ENCODE peak calls at places on chromosomes 3 and 15, in nine cellular contexts. One of them, this sample, is unnamed.

GRCh38 chr3:81195483-81195882 is 566.0 kb downstream of the GBE1 start:
- DNase-seq in HT1080: peak; percentile 35
- DNase-seq in HEK293T: no peak
- DNase-seq in effector memory CD8-positive, alpha-beta T cell: no peak
- DNase-seq in nephron progenitor cell: no peak
- DNase-seq in endothelial cell of umbilical vein: no peak
- DNase-seq in GDM1: no peak
- DNase-seq in cardiac fibroblast: peak; percentile 64
- DNase-seq in stimulated activated CD4-positive, alpha-beta T cell treated with anti-CD3 and anti-CD28 coated beads, Interleukin-15, amount 100 ng/mL, for 24 hours: no peak
- DNase-seq in this sample: no peak

GRCh38 chr15:74337607-74338211 is 29.7 kb downstream of the CYP11A1 start:
- DNase-seq in HT1080: no peak
- DNase-seq in HEK293T: no peak
- DNase-seq in effector memory CD8-positive, alpha-beta T cell: no peak
- DNase-seq in nephron progenitor cell: no peak
- DNase-seq in endothelial cell of umbilical vein: no peak
- DNase-seq in GDM1: no peak
- DNase-seq in cardiac fibroblast: no peak
- DNase-seq in stimulated activated CD4-positive, alpha-beta T cell treated with anti-CD3 and anti-CD28 coated beads, Interleukin-15, amount 100 ng/mL, for 24 hours: no peak
- DNase-seq in this sample: no peak

GRCh38 chr3:194488007-194488742 is 1.4 kb upstream of the ATP13A3 start:
- DNase-seq in HT1080: peak; percentile 33
- DNase-seq in HEK293T: no peak
- DNase-seq in effector memory CD8-positive, alpha-beta T cell: peak; percentile 6
- DNase-seq in nephron progenitor cell: no peak
- DNase-seq in endothelial cell of umbilical vein: no peak
- DNase-seq in GDM1: no peak
- DNase-seq in cardiac fibroblast: peak; percentile 57
- DNase-seq in stimulated activated CD4-positive, alpha-beta T cell treated with anti-CD3 and anti-CD28 coated beads, Interleukin-15, amount 100 ng/mL, for 24 hours: peak; percentile 21
- DNase-seq in this sample: peak; percentile 87

GRCh38 chr15:64224508-64224907 is 61.7 kb upstream of the PPIB start:
- DNase-seq in HT1080: no peak
- DNase-seq in HEK293T: no peak
- DNase-seq in effector memory CD8-positive, alpha-beta T cell: no peak
- DNase-seq in nephron progenitor cell: no peak
- DNase-seq in endothelial cell of umbilical vein: peak; percentile 61
- DNase-seq in GDM1: no peak
- DNase-seq in cardiac fibroblast: peak; percentile 77
- DNase-seq in stimulated activated CD4-positive, alpha-beta T cell treated with anti-CD3 and anti-CD28 coated beads, Interleukin-15, amount 100 ng/mL, for 24 hours: no peak
- DNase-seq in this sample: no peak

GRCh38 chr3:182413061-182413460 is 380.2 kb upstream of the ATP11B start:
- DNase-seq in HT1080: no peak
- DNase-seq in HEK293T: no peak
- DNase-seq in effector memory CD8-positive, alpha-beta T cell: no peak
- DNase-seq in nephron progenitor cell: no peak
- DNase-seq in endothelial cell of umbilical vein: no peak
- DNase-seq in GDM1: no peak
- DNase-seq in cardiac fibroblast: no peak
- DNase-seq in stimulated activated CD4-positive, alpha-beta T cell treated with anti-CD3 and anti-CD28 coated beads, Interleukin-15, amount 100 ng/mL, for 24 hours: no peak
- DNase-seq in this sample: no peak

GRCh38 chr3:64008017-64008416 is 15.3 kb downstream of the PSMD6 start:
- DNase-seq in HT1080: no peak
- DNase-seq in HEK293T: no peak
- DNase-seq in effector memory CD8-positive, alpha-beta T cell: no peak
- DNase-seq in nephron progenitor cell: no peak
- DNase-seq in endothelial cell of umbilical vein: no peak
- DNase-seq in GDM1: no peak
- DNase-seq in cardiac fibroblast: no peak
- DNase-seq in stimulated activated CD4-positive, alpha-beta T cell treated with anti-CD3 and anti-CD28 coated beads, Interleukin-15, amount 100 ng/mL, for 24 hours: no peak
- DNase-seq in this sample: no peak

GRCh38 chr3:126025116-126025729 is 56.2 kb downstream of the ROPN1B start:
- DNase-seq in HT1080: no peak
- DNase-seq in HEK293T: no peak
- DNase-seq in effector memory CD8-positive, alpha-beta T cell: no peak
- DNase-seq in nephron progenitor cell: no peak
- DNase-seq in endothelial cell of umbilical vein: no peak
- DNase-seq in GDM1: no peak
- DNase-seq in cardiac fibroblast: no peak
- DNase-seq in stimulated activated CD4-positive, alpha-beta T cell treated with anti-CD3 and anti-CD28 coated beads, Interleukin-15, amount 100 ng/mL, for 24 hours: no peak
- DNase-seq in this sample: no peak

GRCh38 chr3:172696357-172696756 is 14.5 kb downstream of the NCEH1 start:
- DNase-seq in HT1080: no peak
- DNase-seq in HEK293T: no peak
- DNase-seq in effector memory CD8-positive, alpha-beta T cell: no peak
- DNase-seq in nephron progenitor cell: no peak
- DNase-seq in endothelial cell of umbilical vein: no peak
- DNase-seq in GDM1: no peak
- DNase-seq in cardiac fibroblast: no peak
- DNase-seq in stimulated activated CD4-positive, alpha-beta T cell treated with anti-CD3 and anti-CD28 coated beads, Interleukin-15, amount 100 ng/mL, for 24 hours: no peak
- DNase-seq in this sample: no peak

GRCh38 chr3:117557469-117557868 is 847.9 kb downstream of the TUSC7 start:
- DNase-seq in HT1080: no peak
- DNase-seq in HEK293T: no peak
- DNase-seq in effector memory CD8-positive, alpha-beta T cell: no peak
- DNase-seq in nephron progenitor cell: no peak
- DNase-seq in endothelial cell of umbilical vein: no peak
- DNase-seq in GDM1: no peak
- DNase-seq in cardiac fibroblast: no peak
- DNase-seq in stimulated activated CD4-positive, alpha-beta T cell treated with anti-CD3 and anti-CD28 coated beads, Interleukin-15, amount 100 ng/mL, for 24 hours: no peak
- DNase-seq in this sample: no peak